ENCODE peak calls at places on chromosome X, in six cellular contexts. One of them, this sample, is unnamed.
A peak's percentile ranks its signal among the peaks of the same experiment; 100 is the strongest.

GRCh38 chrX:136268051-136269048 is 17.1 kb upstream of the MAP7D3 start:
- DNase-seq in omental fat pad: no peak
- DNase-seq in RPMI8226: peak; percentile 40
- DNase-seq in progenitor cell of endocrine pancreas: no peak
- DNase-seq in T follicular helper cell: peak; percentile 14
- DNase-seq in neuronal stem cell: no peak
- DNase-seq in this sample: peak; percentile 13

GRCh38 chrX:68490644-68491043 is 8.2 kb upstream of the YIPF6 start:
- DNase-seq in neuronal stem cell: no peak
- DNase-seq in RPMI8226: peak; percentile 23
- DNase-seq in progenitor cell of endocrine pancreas: no peak
- DNase-seq in T follicular helper cell: no peak
- DNase-seq in omental fat pad: no peak
- DNase-seq in this sample: no peak

GRCh38 chrX:150161092-150161672 is 201.9 kb upstream of the MAMLD1 start:
- DNase-seq in neuronal stem cell: no peak
- DNase-seq in progenitor cell of endocrine pancreas: no peak
- DNase-seq in T follicular helper cell: no peak
- DNase-seq in RPMI8226: no peak
- DNase-seq in omental fat pad: no peak
- DNase-seq in this sample: no peak

GRCh38 chrX:55818673-55819375 is 101.3 kb downstream of the RRAGB start:
- DNase-seq in progenitor cell of endocrine pancreas: no peak
- DNase-seq in T follicular helper cell: no peak
- DNase-seq in neuronal stem cell: no peak
- DNase-seq in omental fat pad: no peak
- DNase-seq in RPMI8226: no peak
- DNase-seq in this sample: no peak

GRCh38 chrX:102067966-102068723 is 57.3 kb upstream of the TCEAL2 start:
- DNase-seq in progenitor cell of endocrine pancreas: no peak
- DNase-seq in neuronal stem cell: no peak
- DNase-seq in T follicular helper cell: no peak
- DNase-seq in RPMI8226: peak; percentile 2
- DNase-seq in omental fat pad: no peak
- DNase-seq in this sample: no peak

GRCh38 chrX:103941201-103941975 is 21.0 kb upstream of the TMSB15B start:
- DNase-seq in T follicular helper cell: no peak
- DNase-seq in omental fat pad: no peak
- DNase-seq in RPMI8226: peak; percentile 16
- DNase-seq in progenitor cell of endocrine pancreas: no peak
- DNase-seq in neuronal stem cell: no peak
- DNase-seq in this sample: no peak

GRCh38 chrX:19156223-19156622 is 34.0 kb upstream of the ADGRG2 start:
- DNase-seq in omental fat pad: no peak
- DNase-seq in RPMI8226: no peak
- DNase-seq in neuronal stem cell: no peak
- DNase-seq in T follicular helper cell: no peak
- DNase-seq in progenitor cell of endocrine pancreas: no peak
- DNase-seq in this sample: no peak

GRCh38 chrX:130435937-130436336 is 34.1 kb downstream of the RBMX2 start:
- DNase-seq in RPMI8226: no peak
- DNase-seq in T follicular helper cell: no peak
- DNase-seq in progenitor cell of endocrine pancreas: no peak
- DNase-seq in neuronal stem cell: no peak
- DNase-seq in omental fat pad: no peak
- DNase-seq in this sample: no peak

GRCh38 chrX:48937065-48937907 is 18.5 kb upstream of the PIM2 start:
- DNase-seq in RPMI8226: peak; percentile 89
- DNase-seq in progenitor cell of endocrine pancreas: no peak
- DNase-seq in neuronal stem cell: no peak
- DNase-seq in omental fat pad: no peak
- DNase-seq in T follicular helper cell: peak; percentile 81
- DNase-seq in this sample: peak; percentile 98

GRCh38 chrX:112642349-112642748 is 37.4 kb downstream of the LHFPL1 start:
- DNase-seq in neuronal stem cell: peak; percentile 41
- DNase-seq in T follicular helper cell: no peak
- DNase-seq in progenitor cell of endocrine pancreas: peak; percentile 26
- DNase-seq in RPMI8226: peak; percentile 51
- DNase-seq in omental fat pad: no peak
- DNase-seq in this sample: peak; percentile 5

GRCh38 chrX:116694046-116694445 is 231.3 kb upstream of the CT83 start:
- DNase-seq in neuronal stem cell: no peak
- DNase-seq in progenitor cell of endocrine pancreas: no peak
- DNase-seq in omental fat pad: no peak
- DNase-seq in RPMI8226: peak; percentile 20
- DNase-seq in T follicular helper cell: no peak
- DNase-seq in this sample: no peak

GRCh38 chrX:40474205-40474626 is 106.6 kb upstream of the ATP6AP2 start:
- DNase-seq in T follicular helper cell: no peak
- DNase-seq in progenitor cell of endocrine pancreas: peak; percentile 37
- DNase-seq in neuronal stem cell: peak; percentile 65
- DNase-seq in RPMI8226: no peak
- DNase-seq in omental fat pad: no peak
- DNase-seq in this sample: no peak

GRCh38 chrX:20118065-20118824 is 1.5 kb upstream of the MAP7D2 start:
- DNase-seq in T follicular helper cell: no peak
- DNase-seq in omental fat pad: no peak
- DNase-seq in RPMI8226: no peak
- DNase-seq in progenitor cell of endocrine pancreas: no peak
- DNase-seq in neuronal stem cell: no peak
- DNase-seq in this sample: no peak

GRCh38 chrX:69815063-69815462 is 199.2 kb downstream of the EDA start:
- DNase-seq in omental fat pad: no peak
- DNase-seq in progenitor cell of endocrine pancreas: no peak
- DNase-seq in T follicular helper cell: no peak
- DNase-seq in RPMI8226: no peak
- DNase-seq in neuronal stem cell: no peak
- DNase-seq in this sample: no peak

GRCh38 chrX:15915959-15916703 is 61.5 kb upstream of the AP1S2 start:
- DNase-seq in progenitor cell of endocrine pancreas: no peak
- DNase-seq in neuronal stem cell: no peak
- DNase-seq in T follicular helper cell: no peak
- DNase-seq in RPMI8226: no peak
- DNase-seq in omental fat pad: no peak
- DNase-seq in this sample: no peak

GRCh38 chrX:69501433-69501832 is 2.7 kb upstream of the NALF2 start:
- DNase-seq in progenitor cell of endocrine pancreas: peak; percentile 29
- DNase-seq in omental fat pad: no peak
- DNase-seq in T follicular helper cell: no peak
- DNase-seq in neuronal stem cell: peak; percentile 77
- DNase-seq in RPMI8226: peak; percentile 7
- DNase-seq in this sample: no peak

GRCh38 chrX:40151211-40152172 is 53.7 kb upstream of the BCOR start:
- DNase-seq in T follicular helper cell: no peak
- DNase-seq in omental fat pad: no peak
- DNase-seq in progenitor cell of endocrine pancreas: no peak
- DNase-seq in RPMI8226: no peak
- DNase-seq in neuronal stem cell: no peak
- DNase-seq in this sample: no peak

GRCh38 chrX:154353172-154353843 is 21.1 kb downstream of the FLNA start:
- DNase-seq in T follicular helper cell: no peak
- DNase-seq in progenitor cell of endocrine pancreas: no peak
- DNase-seq in neuronal stem cell: no peak
- DNase-seq in omental fat pad: no peak
- DNase-seq in RPMI8226: no peak
- DNase-seq in this sample: no peak

GRCh38 chrX:57821703-57822375 is 88.4 kb downstream of the ZXDA start:
- DNase-seq in omental fat pad: no peak
- DNase-seq in T follicular helper cell: peak; percentile 21
- DNase-seq in progenitor cell of endocrine pancreas: no peak
- DNase-seq in RPMI8226: peak; percentile 74
- DNase-seq in neuronal stem cell: peak; percentile 11
- DNase-seq in this sample: peak; percentile 13

GRCh38 chrX:150365953-150366911 is 3.1 kb downstream of the MAMLD1 start:
- DNase-seq in T follicular helper cell: no peak
- DNase-seq in RPMI8226: no peak
- DNase-seq in neuronal stem cell: peak; percentile 37
- DNase-seq in progenitor cell of endocrine pancreas: no peak
- DNase-seq in omental fat pad: no peak
- DNase-seq in this sample: no peak

GRCh38 chrX:148192547-148192946 is 211.4 kb downstream of the FMR1NB start:
- DNase-seq in omental fat pad: no peak
- DNase-seq in T follicular helper cell: no peak
- DNase-seq in RPMI8226: no peak
- DNase-seq in progenitor cell of endocrine pancreas: no peak
- DNase-seq in neuronal stem cell: no peak
- DNase-seq in this sample: no peak

GRCh38 chrX:149286940-149287349 is 218.2 kb downstream of the IDS start:
- DNase-seq in neuronal stem cell: peak; percentile 42
- DNase-seq in progenitor cell of endocrine pancreas: peak; percentile 24
- DNase-seq in omental fat pad: no peak
- DNase-seq in RPMI8226: peak; percentile 35
- DNase-seq in T follicular helper cell: peak; percentile 18
- DNase-seq in this sample: peak; percentile 10

GRCh38 chrX:45767021-45767491 is 566.4 kb upstream of the DIPK2B start:
- DNase-seq in progenitor cell of endocrine pancreas: no peak
- DNase-seq in neuronal stem cell: no peak
- DNase-seq in RPMI8226: no peak
- DNase-seq in omental fat pad: no peak
- DNase-seq in T follicular helper cell: no peak
- DNase-seq in this sample: no peak

GRCh38 chrX:152020895-152021294 is 46.4 kb upstream of the GABRE start:
- DNase-seq in progenitor cell of endocrine pancreas: no peak
- DNase-seq in omental fat pad: no peak
- DNase-seq in neuronal stem cell: no peak
- DNase-seq in T follicular helper cell: no peak
- DNase-seq in RPMI8226: no peak
- DNase-seq in this sample: no peak

GRCh38 chrX:70970482-70970999 is 39.6 kb upstream of the SLC7A3 start:
- DNase-seq in neuronal stem cell: no peak
- DNase-seq in omental fat pad: no peak
- DNase-seq in progenitor cell of endocrine pancreas: no peak
- DNase-seq in T follicular helper cell: no peak
- DNase-seq in RPMI8226: no peak
- DNase-seq in this sample: no peak

GRCh38 chrX:72477787-72478186 is 94.9 kb downstream of the HDAC8 start:
- DNase-seq in omental fat pad: no peak
- DNase-seq in RPMI8226: no peak
- DNase-seq in neuronal stem cell: no peak
- DNase-seq in T follicular helper cell: no peak
- DNase-seq in progenitor cell of endocrine pancreas: no peak
- DNase-seq in this sample: no peak

GRCh38 chrX:3549442-3549875 is 164.0 kb downstream of the PRKX start:
- DNase-seq in omental fat pad: no peak
- DNase-seq in T follicular helper cell: no peak
- DNase-seq in neuronal stem cell: no peak
- DNase-seq in RPMI8226: no peak
- DNase-seq in progenitor cell of endocrine pancreas: no peak
- DNase-seq in this sample: no peak

GRCh38 chrX:156002517-156002916 is 5.0 kb downstream of the IL9R start:
- DNase-seq in neuronal stem cell: no peak
- DNase-seq in progenitor cell of endocrine pancreas: no peak
- DNase-seq in T follicular helper cell: no peak
- DNase-seq in omental fat pad: no peak
- DNase-seq in RPMI8226: no peak
- DNase-seq in this sample: no peak

GRCh38 chrX:41381685-41382084 is 47.7 kb downstream of the DDX3X start:
- DNase-seq in neuronal stem cell: no peak
- DNase-seq in T follicular helper cell: no peak
- DNase-seq in omental fat pad: no peak
- DNase-seq in RPMI8226: no peak
- DNase-seq in progenitor cell of endocrine pancreas: no peak
- DNase-seq in this sample: no peak

GRCh38 chrX:129961180-129962083 is 21.0 kb upstream of the BCORL1 start:
- DNase-seq in omental fat pad: no peak
- DNase-seq in RPMI8226: peak; percentile 90
- DNase-seq in progenitor cell of endocrine pancreas: peak; percentile 27
- DNase-seq in T follicular helper cell: peak; percentile 26
- DNase-seq in neuronal stem cell: no peak
- DNase-seq in this sample: peak; percentile 43

GRCh38 chrX:46200423-46200822 is 344.8 kb downstream of the ZNF674 start:
- DNase-seq in progenitor cell of endocrine pancreas: no peak
- DNase-seq in T follicular helper cell: no peak
- DNase-seq in RPMI8226: no peak
- DNase-seq in neuronal stem cell: no peak
- DNase-seq in omental fat pad: no peak
- DNase-seq in this sample: no peak

GRCh38 chrX:133953078-133953477 is 32.3 kb downstream of the GPC3 start:
- DNase-seq in omental fat pad: no peak
- DNase-seq in T follicular helper cell: no peak
- DNase-seq in neuronal stem cell: no peak
- DNase-seq in progenitor cell of endocrine pancreas: no peak
- DNase-seq in RPMI8226: no peak
- DNase-seq in this sample: no peak

GRCh38 chrX:118459494-118459893 is 36.1 kb upstream of the DOCK11 start:
- DNase-seq in neuronal stem cell: peak; percentile 0
- DNase-seq in omental fat pad: no peak
- DNase-seq in RPMI8226: peak; percentile 8
- DNase-seq in progenitor cell of endocrine pancreas: no peak
- DNase-seq in T follicular helper cell: no peak
- DNase-seq in this sample: no peak

GRCh38 chrX:33855251-33855650 is 276.9 kb downstream of the FAM47A start:
- DNase-seq in neuronal stem cell: no peak
- DNase-seq in T follicular helper cell: no peak
- DNase-seq in RPMI8226: no peak
- DNase-seq in omental fat pad: no peak
- DNase-seq in progenitor cell of endocrine pancreas: no peak
- DNase-seq in this sample: no peak

GRCh38 chrX:103631145-103631544 is 2.4 kb downstream of the TCEAL1 start:
- DNase-seq in neuronal stem cell: no peak
- DNase-seq in RPMI8226: no peak
- DNase-seq in progenitor cell of endocrine pancreas: no peak
- DNase-seq in T follicular helper cell: no peak
- DNase-seq in omental fat pad: no peak
- DNase-seq in this sample: no peak